ENCODE peak calls at places on chromosomes 11 and 22, in nine cellular contexts. Q is CD8-positive, alpha-beta T cell; R is HCT116; A is thoracic aorta; F is testis; X is mammary epithelial cell; T is GM23338; C is transverse colon; E is astrocyte. I is an unnamed sample.

GRCh38 chr11:78160557-78160956 is 21.1 kb upstream of the ALG8 start:
- DNase-seq in T (no peak), X (no peak), C (no peak), R (no peak), E (no peak), A (no peak), Q (no peak), F (no peak), I (no peak)

GRCh38 chr22:35352214-35353111 is 28.4 kb upstream of the HMOX1 start:
- DNase-seq in A (peak; percentile 62), T (peak; percentile 83), E (no peak), X (no peak), R (no peak), Q (no peak), C (peak; percentile 80), F (peak; percentile 52), I (peak; percentile 90)

GRCh38 chr22:43151251-43152000 is at the start of gene TSPO:
- DNase-seq in E (no peak), R (no peak), A (peak; percentile 43), X (peak; percentile 33), T (peak; percentile 57), Q (peak; percentile 29), F (peak; percentile 77), C (peak; percentile 84), I (peak; percentile 90)

GRCh38 chr11:17753153-17753552 is 18.6 kb downstream of the KCNC1 start:
- DNase-seq in F (no peak), X (no peak), A (no peak), R (no peak), Q (no peak), E (no peak), T (no peak), C (no peak), I (peak; percentile 52)

GRCh38 chr22:42780070-42780540 is 59.4 kb upstream of the A4GALT start:
- DNase-seq in F (peak; percentile 86), A (peak; percentile 46), R (peak; percentile 95), X (peak; percentile 72), Q (no peak), C (peak; percentile 42), T (peak; percentile 97), E (peak; percentile 85), I (no peak)

GRCh38 chr11:69444381-69445130 is 36.9 kb upstream of the LINC01488 start:
- DNase-seq in T (peak; percentile 60), F (peak; percentile 30), C (peak; percentile 40), E (peak; percentile 90), X (peak; percentile 90), A (peak; percentile 10), Q (no peak), R (no peak), I (peak; percentile 91)

GRCh38 chr11:13152736-13153541 is 124.7 kb upstream of the BMAL1 start:
- DNase-seq in C (no peak), R (no peak), E (no peak), F (no peak), Q (no peak), T (peak; percentile 37), X (no peak), A (no peak), I (no peak)

GRCh38 chr22:20509344-20510047 is 2.1 kb downstream of the MED15 start:
- DNase-seq in T (peak; percentile 41), R (no peak), X (peak; percentile 90), C (peak; percentile 79), E (peak; percentile 92), Q (no peak), A (peak; percentile 80), F (peak; percentile 68), I (no peak)

GRCh38 chr11:22340803-22341581 is 2.8 kb downstream of the SLC17A6 start:
- DNase-seq in X (no peak), Q (no peak), C (no peak), T (peak; percentile 66), A (no peak), R (no peak), E (no peak), F (no peak), I (peak; percentile 46)

GRCh38 chr11:123536690-123537437 is 106.8 kb downstream of the GRAMD1B start:
- DNase-seq in Q (no peak), E (no peak), F (peak; percentile 53), X (no peak), T (peak; percentile 52), R (no peak), A (no peak), C (no peak), I (no peak)

GRCh38 chr11:83815736-83816135 is 529.6 kb upstream of the CCDC90B start:
- DNase-seq in T (no peak), A (no peak), Q (no peak), R (no peak), C (no peak), E (peak; percentile 3), X (no peak), F (no peak), I (no peak)
- H3K36me3 ChIP-seq in T (no peaks in the 10 kb centered on the region), A (no peaks in the 10 kb centered on the region), Q (no peaks in the 10 kb centered on the region), R (no peaks in the 10 kb centered on the region), C (no peaks in the 10 kb centered on the region), E (no peaks in the 10 kb centered on the region), X (no peaks in the 10 kb centered on the region), F (no peaks in the 10 kb centered on the region), I (no peaks in the 10 kb centered on the region)

DNA sequence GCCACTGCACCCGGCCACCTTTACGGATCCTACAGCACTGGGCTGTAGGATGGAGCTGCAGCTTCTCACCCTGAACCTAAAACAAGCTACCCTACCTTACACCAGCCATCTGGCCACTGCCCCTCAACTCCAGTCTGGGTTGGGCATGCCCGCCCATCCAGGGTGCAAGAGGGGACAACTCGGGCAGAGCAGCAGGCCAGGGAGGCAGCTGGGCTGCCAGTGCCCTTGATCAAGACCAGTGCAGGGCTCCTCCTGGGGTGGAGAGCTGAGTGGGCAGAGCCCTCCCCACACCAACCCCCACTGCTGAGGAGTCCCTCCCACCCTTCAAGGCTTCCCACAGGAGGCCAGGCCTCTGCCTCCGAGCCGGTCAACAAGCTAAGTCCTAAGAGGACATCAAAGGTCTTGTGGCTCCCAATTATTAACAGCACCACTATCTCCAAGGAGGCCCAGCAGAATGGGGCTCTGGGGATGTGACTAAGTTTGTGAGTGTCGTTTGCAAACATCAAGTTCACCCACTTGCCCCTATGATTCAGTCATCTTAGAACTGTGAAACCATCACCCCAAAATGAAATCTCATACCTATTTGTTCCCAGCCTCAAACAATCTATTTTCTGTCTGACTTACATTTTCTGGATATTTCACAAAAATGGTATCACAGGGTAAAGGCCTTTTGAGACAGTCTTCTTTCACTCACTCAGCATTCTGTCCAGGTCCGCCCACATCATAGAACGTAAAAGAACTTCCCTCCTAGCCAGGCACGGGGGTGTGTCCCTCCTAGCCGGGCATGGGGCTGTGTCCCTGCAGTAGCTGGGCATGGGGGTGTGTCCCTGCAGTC is 11.0 kb downstream of the GATD1 start:
- DNase-seq in Q (no peak), F (no peak), R (no peak), E (no peak), T (no peak), X (no peak), A (no peak), C (no peak), I (no peak)
- H3K36me3 ChIP-seq in Q (peaks cover 17% of the 10 kb centered on the region), F (no peaks in the 10 kb centered on the region), R (peaks cover 61% of the 10 kb centered on the region), E (peaks cover 14% of the 10 kb centered on the region), T (peaks cover 25% of the 10 kb centered on the region), X (peaks cover 22% of the 10 kb centered on the region), A (peaks cover 37% of the 10 kb centered on the region), C (peaks cover 8% of the 10 kb centered on the region), I (peaks cover 69% of the 10 kb centered on the region)

GRCh38 chr22:31093956-31094622 is 13.0 kb downstream of the SMTN start:
- DNase-seq in E (no peak), T (no peak), Q (no peak), C (peak; percentile 13), A (no peak), X (no peak), R (no peak), F (no peak), I (no peak)

GRCh38 chr22:31096637-31097274 is 10.6 kb downstream of the SELENOM start:
- DNase-seq in C (no peak), E (no peak), R (no peak), F (no peak), X (no peak), T (peak; percentile 72), Q (no peak), A (no peak), I (no peak)

GRCh38 chr22:31095637-31096249 is 11.6 kb downstream of the SELENOM start:
- DNase-seq in Q (no peak), C (no peak), R (no peak), X (no peak), T (no peak), A (no peak), E (no peak), F (no peak), I (no peak)

GRCh38 chr22:31093090-31093850 is 12.2 kb downstream of the SMTN start:
- DNase-seq in Q (no peak), X (no peak), T (no peak), A (no peak), F (no peak), E (no peak), C (peak; percentile 59), R (no peak), I (no peak)

GRCh38 chr22:31094741-31095140 is 12.6 kb downstream of the SELENOM start:
- DNase-seq in C (no peak), A (no peak), X (no peak), Q (no peak), R (no peak), T (no peak), E (no peak), F (no peak), I (no peak)
- H3K36me3 ChIP-seq in C (no peaks in the 10 kb centered on the region), A (peaks cover 80% of the 10 kb centered on the region), X (peaks cover 59% of the 10 kb centered on the region), Q (no peaks in the 10 kb centered on the region), R (peaks cover 60% of the 10 kb centered on the region), T (no peaks in the 10 kb centered on the region), E (peaks cover 48% of the 10 kb centered on the region), F (no peaks in the 10 kb centered on the region), I (peaks cover 79% of the 10 kb centered on the region)

GRCh38 chr22:49796596-49797270 is 30.9 kb downstream of the BRD1 start:
- DNase-seq in C (no peak), A (no peak), T (no peak), Q (no peak), R (no peak), F (no peak), X (no peak), E (no peak), I (no peak)

GRCh38 chr22:49797706-49798105 is 30.0 kb downstream of the BRD1 start:
- DNase-seq in R (no peak), C (no peak), T (no peak), F (no peak), X (no peak), E (no peak), A (no peak), Q (no peak), I (no peak)

GRCh38 chr22:49793871-49794270 is 33.8 kb downstream of the BRD1 start:
- DNase-seq in F (no peak), Q (no peak), A (no peak), R (no peak), X (no peak), C (no peak), E (no peak), T (no peak), I (no peak)

GRCh38 chr22:49793296-49793695 is 34.4 kb downstream of the BRD1 start:
- DNase-seq in X (no peak), C (no peak), T (no peak), A (no peak), Q (no peak), R (no peak), F (no peak), E (peak; percentile 23), I (no peak)

DNA sequence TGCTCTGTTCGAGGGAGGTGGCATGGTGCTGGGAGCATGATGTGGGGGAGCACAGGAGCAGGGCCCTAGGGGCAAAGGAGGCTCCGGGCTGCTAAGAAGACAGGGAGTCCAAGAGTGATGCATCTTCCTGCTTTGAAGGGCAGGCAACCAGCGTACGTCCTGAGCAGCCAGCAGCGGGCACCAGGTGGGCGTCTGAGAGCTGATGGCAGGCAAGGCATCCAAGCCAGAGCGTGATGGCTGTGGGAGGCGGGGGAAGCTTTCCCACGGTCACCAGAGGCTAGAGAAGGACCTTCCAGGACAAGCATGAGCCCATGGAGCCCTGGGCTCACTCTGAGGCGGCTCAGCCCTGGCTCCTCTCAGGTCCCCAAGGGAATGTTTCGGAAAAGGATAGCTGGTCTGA is 32.2 kb downstream of the BRD1 start:
- DNase-seq in C (no peak), E (no peak), X (no peak), R (no peak), Q (no peak), F (no peak), A (no peak), T (no peak), I (no peak)
- H3K36me3 ChIP-seq in C (no peaks in the 10 kb centered on the region), E (peaks cover 37% of the 10 kb centered on the region), X (peaks cover 24% of the 10 kb centered on the region), R (peaks cover 43% of the 10 kb centered on the region), Q (peaks cover 71% of the 10 kb centered on the region), F (no peaks in the 10 kb centered on the region), A (peaks cover 44% of the 10 kb centered on the region), T (peaks cover 10% of the 10 kb centered on the region), I (peaks cover 74% of the 10 kb centered on the region)